ENCODE peak calls at places on chromosome 16, in five cellular contexts. N is CD4-positive, CD25-positive, alpha-beta regulatory T cell; Z is mammary epithelial cell; Q is Panc1; C is transverse colon. H is an unnamed sample.

GRCh38 chr16:14186007-14186953 is 115.2 kb downstream of the MRTFB start:
- DNase-seq in Z (no peak), N (no peak), C (no peak), Q (no peak), H (no peak)

GRCh38 chr16:13316008-13316407 is 414.6 kb downstream of the SHISA9 start:
- DNase-seq in N (no peak), Q (no peak), C (no peak), Z (peak; percentile 85), H (no peak)

GRCh38 chr16:71929048-71929447 is 33.7 kb downstream of the IST1 start:
- DNase-seq in Q (no peak), C (peak; percentile 26), N (no peak), Z (no peak), H (no peak)

GRCh38 chr16:52470601-52471000 is 76.3 kb downstream of the TOX3 start:
- DNase-seq in C (no peak), N (no peak), Q (no peak), Z (no peak), H (no peak)

GRCh38 chr16:29975811-29976511 is 2.3 kb downstream of the TAOK2 start:
- DNase-seq in N (no peak), Z (no peak), C (no peak), Q (no peak), H (no peak)

GRCh38 chr16:31876955-31877828 is 3.6 kb downstream of the ZNF267 start:
- DNase-seq in Q (peak; percentile 58), C (no peak), N (peak; percentile 48), Z (peak; percentile 98), H (no peak)

GRCh38 chr16:4303973-4304372 is 11.9 kb upstream of the GLIS2 start:
- DNase-seq in N (no peak), Q (no peak), Z (no peak), C (no peak), H (no peak)

GRCh38 chr16:4110680-4111079 is 5.6 kb downstream of the ADCY9 start:
- DNase-seq in C (peak; percentile 81), Z (no peak), N (no peak), Q (no peak), H (no peak)

GRCh38 chr16:85471469-85472431 is 141.4 kb upstream of the GSE1 start:
- DNase-seq in N (no peak), C (peak; percentile 67), Z (peak; percentile 14), Q (no peak), H (no peak)

GRCh38 chr16:75012380-75013081 is 13.7 kb downstream of the ZNRF1 start:
- DNase-seq in N (no peak), Z (no peak), C (no peak), Q (no peak), H (no peak)

GRCh38 chr16:84088695-84089395 is 27.9 kb downstream of the MBTPS1 start:
- DNase-seq in N (no peak), C (peak; percentile 73), Q (no peak), Z (no peak), H (peak; percentile 70)

GRCh38 chr16:65793781-65794180 is 572.7 kb upstream of the CDH5 start:
- DNase-seq in C (no peak), Q (no peak), Z (no peak), N (no peak), H (no peak)

GRCh38 chr16:9159839-9160550 is 68.6 kb downstream of the HAPSTR1 start:
- DNase-seq in Q (peak; percentile 39), Z (peak; percentile 68), N (peak; percentile 32), C (peak; percentile 63), H (peak; percentile 83)

GRCh38 chr16:73126453-73126853 is 78.5 kb upstream of the ZFHX3 start:
- DNase-seq in Q (no peak), C (no peak), Z (peak; percentile 49), N (no peak), H (peak; percentile 51)

GRCh38 chr16:89985219-89985618 is 34.0 kb downstream of the DBNDD1 start:
- DNase-seq in Q (no peak), Z (no peak), C (no peak), N (no peak), H (no peak)

GRCh38 chr16:53821487-53821886 is 117.5 kb downstream of the FTO start:
- DNase-seq in Q (no peak), N (no peak), C (no peak), Z (peak; percentile 65), H (no peak)

GRCh38 chr16:180921-181667 is 835 bp downstream of the HBQ1 start:
- DNase-seq in N (peak; percentile 70), Z (peak; percentile 57), C (peak; percentile 82), Q (no peak), H (peak; percentile 70)

GRCh38 chr16:71242601-71243000 is 12.1 kb upstream of the HYDIN start:
- DNase-seq in N (no peak), Q (no peak), C (no peak), Z (no peak), H (peak; percentile 52)

GRCh38 chr16:54477766-54478165 is 191.2 kb upstream of the IRX3 start:
- DNase-seq in N (no peak), Q (no peak), C (no peak), Z (no peak), H (no peak)

GRCh38 chr16:14957576-14958322 is 17.1 kb upstream of the PDXDC1 start:
- DNase-seq in C (no peak), Q (no peak), N (no peak), Z (no peak), H (no peak)

GRCh38 chr16:29818082-29818481 is 2.1 kb downstream of the PAGR1 start:
- DNase-seq in C (no peak), N (no peak), Q (no peak), Z (no peak), H (no peak)

GRCh38 chr16:31064882-31065461 is 9.1 kb downstream of the ZNF668 start:
- DNase-seq in Q (no peak), N (no peak), Z (peak; percentile 79), C (no peak), H (no peak)

GRCh38 chr16:5056347-5056746 is 9.4 kb downstream of the C16orf89 start:
- DNase-seq in N (peak; percentile 16), Q (no peak), Z (no peak), C (peak; percentile 41), H (peak; percentile 54)

GRCh38 chr16:66103245-66103644 is 263.2 kb upstream of the CDH5 start:
- DNase-seq in Q (no peak), Z (no peak), N (no peak), C (no peak), H (no peak)

GRCh38 chr16:85420501-85421337 is 192.4 kb upstream of the GSE1 start:
- DNase-seq in Z (peak; percentile 20), C (peak; percentile 75), Q (no peak), N (peak; percentile 40), H (peak; percentile 85)

GRCh38 chr16:84139628-84140258 is 5.2 kb downstream of the HSDL1 start:
- DNase-seq in Z (no peak), N (no peak), Q (no peak), C (no peak), H (no peak)

GRCh38 chr16:68756250-68757051 is 19.4 kb downstream of the CDH1 start:
- DNase-seq in C (peak; percentile 83), N (peak; percentile 25), Q (no peak), Z (peak; percentile 100), H (peak; percentile 93)

GRCh38 chr16:88453217-88453531 is at the start of gene ZFPM1:
- DNase-seq in C (no peak), Z (no peak), N (no peak), Q (no peak), H (no peak)
- H3K4me1 ChIP-seq in C (peaks cover 19% of the 10 kb centered on the region), Z (peaks cover 30% of the 10 kb centered on the region), N (peaks cover 42% of the 10 kb centered on the region), Q (peaks cover 17% of the 10 kb centered on the region), H (peaks cover 30% of the 10 kb centered on the region)

DNA sequence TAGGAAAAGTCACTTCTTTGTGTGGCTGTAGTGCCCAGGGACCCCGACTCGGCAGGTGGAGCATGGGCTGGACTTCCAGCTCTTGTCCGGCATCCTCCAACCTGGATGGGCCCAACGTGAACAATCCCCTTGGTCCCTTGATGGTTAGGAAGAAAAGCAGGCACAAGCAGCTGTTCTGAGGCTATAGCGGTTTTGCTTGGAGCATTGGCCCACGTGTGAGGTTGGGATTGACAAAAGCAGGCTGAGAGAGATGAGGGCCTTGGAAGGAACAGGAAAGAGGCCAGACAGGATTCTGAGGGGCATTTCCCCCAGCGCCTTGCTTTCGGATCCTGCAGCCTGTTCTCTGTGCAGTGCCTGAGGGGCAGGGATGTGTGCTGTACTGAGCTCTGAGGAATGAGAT is 28.1 kb downstream of the SCNN1B start:
- DNase-seq in C (no peak), Q (no peak), N (no peak), Z (no peak), H (no peak)
- H3K9me3 ChIP-seq in C (no peaks in the 10 kb centered on the region), Q (no peaks in the 10 kb centered on the region), N (no peaks in the 10 kb centered on the region), Z (no peaks in the 10 kb centered on the region), H (no peaks in the 10 kb centered on the region)

GRCh38 chr16:49494386-49495150 is 121.0 kb downstream of the C16orf78 start:
- DNase-seq in Q (no peak), C (no peak), Z (no peak), N (no peak), H (peak; percentile 21)
- H3K4me1 ChIP-seq in Q (no peaks in the 10 kb centered on the region), C (no peaks in the 10 kb centered on the region), Z (no peaks in the 10 kb centered on the region), N (peaks cover 4% of the 10 kb centered on the region), H (peaks cover 7% of the 10 kb centered on the region)

DNA sequence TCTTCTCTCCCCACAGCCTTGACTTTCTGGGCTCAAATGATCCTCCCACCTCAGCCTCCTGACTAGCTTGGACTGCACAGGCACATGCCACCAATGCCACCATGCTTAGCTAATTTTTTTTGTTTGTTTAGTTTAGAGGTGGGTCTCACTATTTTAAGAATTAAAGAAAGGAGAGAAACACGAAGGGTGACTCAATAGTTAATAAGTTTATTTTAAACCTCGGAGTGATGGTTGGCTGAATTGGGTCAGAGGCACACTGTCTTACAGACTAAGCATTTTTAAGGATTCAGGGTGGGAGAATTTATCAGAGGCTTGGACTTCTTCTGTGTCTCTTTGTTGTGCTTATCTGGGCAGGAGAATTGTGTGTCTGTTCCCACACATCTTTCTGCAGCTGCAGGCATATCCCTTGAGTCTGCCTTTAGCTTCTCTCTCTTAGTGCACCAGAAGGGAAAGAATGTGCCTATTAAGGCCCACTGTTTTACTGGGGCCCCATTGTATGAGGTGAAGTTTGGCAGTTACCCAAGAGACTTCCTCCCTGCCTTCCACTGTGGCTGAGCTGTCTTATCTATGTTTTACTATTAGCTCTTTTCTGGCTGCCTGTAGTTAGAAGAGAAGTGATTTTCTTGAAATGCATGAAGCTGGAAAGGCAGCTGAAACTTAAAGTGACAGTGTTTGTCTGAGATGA is 2172.0 kb downstream of the TP53TG3F start:
- DNase-seq in Q (no peak), N (no peak), Z (no peak), C (no peak), H (no peak)
- H3K9me3 ChIP-seq in Q (no peaks in the 10 kb centered on the region), N (peaks cover 3% of the 10 kb centered on the region), Z (no peaks in the 10 kb centered on the region), C (no peaks in the 10 kb centered on the region), H (no peaks in the 10 kb centered on the region)

DNA sequence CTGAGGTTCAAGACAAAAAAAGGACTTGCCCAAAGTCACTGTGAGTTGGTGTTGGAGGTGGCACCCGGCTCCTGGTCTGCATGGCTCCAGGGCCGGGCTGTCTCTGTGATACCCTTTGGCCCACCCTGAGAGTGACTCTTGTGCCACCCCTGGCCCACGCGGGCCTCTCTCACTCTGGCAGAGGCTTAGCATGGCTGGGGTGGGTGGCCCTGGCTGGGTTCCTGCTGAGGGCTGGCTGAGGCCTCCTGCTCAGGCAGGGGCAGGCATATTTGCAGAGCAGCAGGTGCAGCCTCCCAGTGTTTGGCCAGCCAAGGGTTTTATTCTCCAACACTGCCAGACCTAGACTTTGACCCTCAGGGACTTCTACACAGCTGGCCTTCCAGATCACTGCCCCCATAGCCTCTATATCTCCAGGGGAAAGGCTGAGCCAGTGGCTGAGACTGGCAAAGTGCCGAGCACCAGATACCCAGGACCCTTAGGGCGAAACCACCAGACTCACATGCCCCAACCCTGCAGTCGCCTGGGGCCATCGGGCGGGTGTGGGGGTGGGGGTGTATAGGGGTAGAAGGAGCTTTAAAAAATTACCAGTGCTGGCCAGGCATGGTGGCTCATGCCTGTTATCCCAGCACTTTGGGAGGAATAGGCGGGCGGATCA is 21.5 kb upstream of the ADGRG1 start:
- DNase-seq in C (peak; percentile 51), Z (no peak), Q (no peak), N (no peak), H (peak; percentile 45)
- H3K4me1 ChIP-seq in C (no peaks in the 10 kb centered on the region), Z (no peaks in the 10 kb centered on the region), Q (no peaks in the 10 kb centered on the region), N (peaks cover 31% of the 10 kb centered on the region), H (peaks cover 11% of the 10 kb centered on the region)